ENCODE peak calls at places on chromosomes 12 and 14, in five cellular contexts. One of them, this sample, is unnamed.

GRCh38 chr14:59905193-59905592 is 14.8 kb upstream of the LRRC9 start:
- DNase-seq in HepG2: no peak
- DNase-seq in K562: no peak
- DNase-seq in H1: no peak
- DNase-seq in GM12878: no peak
- DNase-seq in this sample: no peak

GRCh38 chr14:50242566-50243288 is 11.3 kb upstream of the SOS2 start:
- DNase-seq in HepG2: no peak
- DNase-seq in K562: no peak
- DNase-seq in H1: no peak
- DNase-seq in GM12878: no peak
- DNase-seq in this sample: no peak

GRCh38 chr12:95118138-95118787 is 44.8 kb upstream of the NR2C1 start:
- DNase-seq in HepG2: peak
- DNase-seq in K562: no peak
- DNase-seq in H1: no peak
- DNase-seq in GM12878: no peak
- DNase-seq in this sample: no peak

GRCh38 chr14:61179061-61179675 is 102.0 kb downstream of the TMEM30B start:
- DNase-seq in HepG2: peak
- DNase-seq in K562: no peak
- DNase-seq in H1: no peak
- DNase-seq in GM12878: no peak
- DNase-seq in this sample: no peak

GRCh38 chr14:58871972-58872530 is 234.3 kb downstream of the DACT1 start:
- DNase-seq in HepG2: no peak
- DNase-seq in K562: no peak
- DNase-seq in H1: no peak
- DNase-seq in GM12878: no peak
- DNase-seq in this sample: no peak

GRCh38 chr14:96105921-96106441 is 66.8 kb downstream of the C14orf132 start:
- DNase-seq in HepG2: no peak
- DNase-seq in K562: no peak
- DNase-seq in H1: no peak
- DNase-seq in GM12878: no peak
- DNase-seq in this sample: no peak

GRCh38 chr12:72084061-72084460 is 145.4 kb downstream of the TPH2 start:
- DNase-seq in HepG2: no peak
- DNase-seq in K562: no peak
- DNase-seq in H1: no peak
- DNase-seq in GM12878: no peak
- DNase-seq in this sample: no peak

GRCh38 chr12:5910790-5911548 is 34.1 kb downstream of the ANO2 start:
- DNase-seq in HepG2: no peak
- DNase-seq in K562: no peak
- DNase-seq in H1: no peak
- DNase-seq in GM12878: no peak
- DNase-seq in this sample: no peak

GRCh38 chr12:8687846-8688601 is 9.8 kb upstream of the RIMKLB start:
- DNase-seq in HepG2: no peak
- DNase-seq in K562: peak
- DNase-seq in H1: no peak
- DNase-seq in GM12878: no peak
- DNase-seq in this sample: peak

GRCh38 chr12:87848248-87848868 is 180.8 kb downstream of the C12orf50 start:
- DNase-seq in HepG2: peak
- DNase-seq in K562: peak
- DNase-seq in H1: no peak
- DNase-seq in GM12878: peak
- DNase-seq in this sample: peak

GRCh38 chr12:121893901-121894540 is 5.4 kb downstream of the PSMD9 start:
- DNase-seq in HepG2: peak
- DNase-seq in K562: peak
- DNase-seq in H1: no peak
- DNase-seq in GM12878: no peak
- DNase-seq in this sample: peak

GRCh38 chr14:31578792-31579191 is 17.6 kb downstream of the NUBPL start:
- DNase-seq in HepG2: no peak
- DNase-seq in K562: no peak
- DNase-seq in H1: no peak
- DNase-seq in GM12878: no peak
- DNase-seq in this sample: no peak

GRCh38 chr14:94062344-94062904 is 18.6 kb downstream of the DDX24 start:
- DNase-seq in HepG2: no peak
- DNase-seq in K562: no peak
- DNase-seq in H1: no peak
- DNase-seq in GM12878: no peak
- DNase-seq in this sample: no peak

DNA sequence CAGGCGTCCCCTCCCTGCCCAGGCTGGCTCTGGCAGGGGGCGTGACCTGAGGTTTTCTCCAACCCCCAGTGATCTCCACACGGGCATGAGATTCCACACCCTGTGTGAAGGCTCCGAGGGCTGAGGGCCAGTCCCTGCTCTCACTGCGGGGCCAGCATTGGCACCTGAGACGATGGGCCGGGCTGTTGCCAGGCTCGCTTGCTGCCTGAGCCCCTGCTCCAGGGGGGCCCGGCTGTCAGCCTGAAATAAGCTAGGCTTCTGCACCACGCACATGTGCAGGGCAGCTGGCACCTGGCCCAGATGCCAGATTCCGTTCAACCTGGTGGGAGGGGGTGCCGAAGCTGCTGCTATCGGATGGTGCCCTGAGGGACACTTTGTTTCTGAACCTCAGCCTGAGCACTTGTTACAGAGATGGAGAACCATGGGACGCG is 196.5 kb upstream of the PRMT8 start:
- DNase-seq in HepG2: no peak
- DNase-seq in K562: no peak
- DNase-seq in H1: no peak
- DNase-seq in GM12878: no peak
- DNase-seq in this sample: no peak
- H3K4me3 ChIP-seq in HepG2: no peak
- H3K4me3 ChIP-seq in K562: no peak
- H3K4me3 ChIP-seq in H1: no peak
- H3K4me3 ChIP-seq in GM12878: no peak
- H3K4me3 ChIP-seq in this sample: no peak

DNA sequence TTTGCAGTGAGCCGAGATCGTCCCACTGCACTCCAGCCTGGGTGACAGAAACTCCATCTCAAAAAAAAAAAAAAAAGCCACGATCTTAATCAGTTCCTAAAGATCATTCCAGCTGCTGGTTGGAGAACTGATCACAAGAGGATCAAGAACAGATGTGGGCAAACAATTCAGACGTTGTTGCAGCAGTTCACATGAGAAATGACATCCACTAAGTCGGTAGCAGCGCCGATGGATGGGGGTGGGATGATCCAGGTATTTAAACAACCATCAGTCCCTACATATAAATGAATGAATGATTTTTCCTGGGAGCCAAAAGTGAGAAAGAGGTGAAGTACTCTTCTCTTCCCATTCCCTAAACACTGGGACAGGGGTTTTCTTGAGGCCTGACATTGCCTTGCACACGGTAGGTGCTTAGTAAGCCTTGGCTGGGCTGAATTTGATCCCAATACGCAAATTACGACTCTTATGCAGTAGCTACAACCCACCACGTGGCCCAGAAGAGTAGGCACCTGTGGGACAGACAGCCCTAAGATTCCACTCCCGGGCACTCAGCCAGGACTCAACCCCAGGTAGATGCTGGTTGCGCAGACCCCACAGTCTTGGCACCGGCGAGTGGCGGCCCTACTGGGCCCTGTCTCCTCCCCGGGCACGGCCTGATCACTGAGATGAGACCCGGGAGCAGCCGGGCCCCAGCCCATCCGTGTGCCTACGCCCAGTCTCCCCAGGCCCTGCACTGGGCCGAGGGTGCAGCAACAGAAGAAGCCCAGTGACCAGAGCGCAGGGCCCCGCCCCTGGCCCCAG is 565 bp downstream of the SPRYD3 start:
- DNase-seq in HepG2: no peak
- DNase-seq in K562: no peak
- DNase-seq in H1: no peak
- DNase-seq in GM12878: no peak
- DNase-seq in this sample: peak
- TF ChIP-seq CREB1 in HepG2: no peak
- TF ChIP-seq CREB1 in K562: no peak
- TF ChIP-seq CREB1 in H1: no peak
- TF ChIP-seq CREB1 in GM12878: no peak
- TF ChIP-seq CREB1 in this sample: no peak

GRCh38 chr12:15050664-15051063 is 77.8 kb downstream of the PDE6H start:
- DNase-seq in HepG2: no peak
- DNase-seq in K562: no peak
- DNase-seq in H1: no peak
- DNase-seq in GM12878: no peak
- DNase-seq in this sample: no peak
- H3K4me3 ChIP-seq in HepG2: no peak
- H3K4me3 ChIP-seq in K562: no peak
- H3K4me3 ChIP-seq in H1: no peak
- H3K4me3 ChIP-seq in GM12878: no peak
- H3K4me3 ChIP-seq in this sample: no peak

GRCh38 chr12:80834724-80835123 is 103.0 kb downstream of the LIN7A start:
- DNase-seq in HepG2: no peak
- DNase-seq in K562: no peak
- DNase-seq in H1: no peak
- DNase-seq in GM12878: no peak
- DNase-seq in this sample: no peak

GRCh38 chr12:80837342-80837978 is 100.3 kb downstream of the LIN7A start:
- DNase-seq in HepG2: peak
- DNase-seq in K562: no peak
- DNase-seq in H1: peak
- DNase-seq in GM12878: no peak
- DNase-seq in this sample: peak

GRCh38 chr12:80838708-80839107 is 99.0 kb downstream of the LIN7A start:
- DNase-seq in HepG2: peak
- DNase-seq in K562: no peak
- DNase-seq in H1: no peak
- DNase-seq in GM12878: no peak
- DNase-seq in this sample: no peak

GRCh38 chr12:80838024-80838658 is 99.6 kb downstream of the LIN7A start:
- DNase-seq in HepG2: peak
- DNase-seq in K562: no peak
- DNase-seq in H1: no peak
- DNase-seq in GM12878: no peak
- DNase-seq in this sample: no peak
- TF ChIP-seq CREB1 in HepG2: no peak
- TF ChIP-seq CREB1 in K562: no peak
- TF ChIP-seq CREB1 in H1: no peak
- TF ChIP-seq CREB1 in GM12878: no peak
- TF ChIP-seq CREB1 in this sample: no peak

GRCh38 chr14:85534914-85535313 is 5.0 kb downstream of the FLRT2 start:
- DNase-seq in HepG2: no peak
- DNase-seq in K562: no peak
- DNase-seq in H1: no peak
- DNase-seq in GM12878: no peak
- DNase-seq in this sample: no peak
- H3K4me3 ChIP-seq in HepG2: no peak
- H3K4me3 ChIP-seq in K562: no peak
- H3K4me3 ChIP-seq in H1: peak
- H3K4me3 ChIP-seq in GM12878: no peak
- H3K4me3 ChIP-seq in this sample: peak

GRCh38 chr14:21038416-21039058 is 3.6 kb upstream of the RNASE7 start:
- DNase-seq in HepG2: no peak
- DNase-seq in K562: no peak
- DNase-seq in H1: no peak
- DNase-seq in GM12878: no peak
- DNase-seq in this sample: no peak
- TF ChIP-seq CREB1 in HepG2: no peak
- TF ChIP-seq CREB1 in K562: no peak
- TF ChIP-seq CREB1 in H1: no peak
- TF ChIP-seq CREB1 in GM12878: no peak
- TF ChIP-seq CREB1 in this sample: no peak

GRCh38 chr12:51311389-51311788 is 12.6 kb downstream of the BIN2 start:
- DNase-seq in HepG2: no peak
- DNase-seq in K562: no peak
- DNase-seq in H1: no peak
- DNase-seq in GM12878: no peak
- DNase-seq in this sample: no peak

GRCh38 chr12:51307655-51308593 is 16.1 kb downstream of the BIN2 start:
- DNase-seq in HepG2: no peak
- DNase-seq in K562: peak
- DNase-seq in H1: no peak
- DNase-seq in GM12878: no peak
- DNase-seq in this sample: no peak
- H3K4me3 ChIP-seq in HepG2: no peak
- H3K4me3 ChIP-seq in K562: no peak
- H3K4me3 ChIP-seq in H1: no peak
- H3K4me3 ChIP-seq in GM12878: no peak
- H3K4me3 ChIP-seq in this sample: no peak

GRCh38 chr14:64220056-64220455 is 74.1 kb downstream of the ESR2 start:
- DNase-seq in HepG2: no peak
- DNase-seq in K562: peak
- DNase-seq in H1: no peak
- DNase-seq in GM12878: no peak
- DNase-seq in this sample: no peak

GRCh38 chr14:64220466-64220865 is 73.7 kb downstream of the ESR2 start:
- DNase-seq in HepG2: no peak
- DNase-seq in K562: peak
- DNase-seq in H1: no peak
- DNase-seq in GM12878: no peak
- DNase-seq in this sample: no peak

GRCh38 chr14:64218344-64219240 is 75.6 kb downstream of the ESR2 start:
- DNase-seq in HepG2: no peak
- DNase-seq in K562: no peak
- DNase-seq in H1: no peak
- DNase-seq in GM12878: no peak
- DNase-seq in this sample: no peak

GRCh38 chr14:64225156-64225757 is 68.9 kb downstream of the ESR2 start:
- DNase-seq in HepG2: no peak
- DNase-seq in K562: no peak
- DNase-seq in H1: no peak
- DNase-seq in GM12878: no peak
- DNase-seq in this sample: no peak

GRCh38 chr14:64221604-64222003 is 72.6 kb downstream of the ESR2 start:
- DNase-seq in HepG2: no peak
- DNase-seq in K562: no peak
- DNase-seq in H1: no peak
- DNase-seq in GM12878: no peak
- DNase-seq in this sample: no peak
- TF ChIP-seq CREB1 in HepG2: no peak
- TF ChIP-seq CREB1 in K562: no peak
- TF ChIP-seq CREB1 in H1: no peak
- TF ChIP-seq CREB1 in GM12878: no peak
- TF ChIP-seq CREB1 in this sample: no peak

GRCh38 chr14:106605548-106606448 is 1079.4 kb downstream of the TMEM121 start:
- DNase-seq in HepG2: peak
- DNase-seq in K562: peak
- DNase-seq in H1: no peak
- DNase-seq in GM12878: peak
- DNase-seq in this sample: no peak
- H3K4me3 ChIP-seq in HepG2: no peak
- H3K4me3 ChIP-seq in K562: no peak
- H3K4me3 ChIP-seq in H1: no peak
- H3K4me3 ChIP-seq in GM12878: no peak
- H3K4me3 ChIP-seq in this sample: no peak

DNA sequence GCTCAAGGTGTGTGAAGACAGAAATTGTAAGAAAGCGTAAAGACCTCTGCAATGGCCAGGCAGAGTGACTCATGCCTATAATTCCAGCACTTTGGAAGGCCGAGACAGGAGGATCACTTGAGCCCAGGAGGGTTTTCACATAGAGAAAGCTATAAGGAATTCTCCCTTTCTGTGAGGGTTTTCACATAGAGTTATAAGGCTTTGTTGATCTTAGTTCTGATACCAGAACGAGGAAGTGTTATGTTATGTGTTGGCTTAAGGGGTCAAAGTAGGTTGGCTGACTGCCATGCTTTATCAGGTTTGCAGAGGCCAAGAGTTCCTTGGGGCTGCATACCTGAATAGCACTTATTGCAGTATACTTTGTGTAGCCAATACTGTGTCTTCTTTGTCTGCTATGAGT is 139.1 kb downstream of the ERC1 start:
- DNase-seq in HepG2: peak
- DNase-seq in K562: peak
- DNase-seq in H1: no peak
- DNase-seq in GM12878: no peak
- DNase-seq in this sample: no peak
- TF ChIP-seq CREB1 in HepG2: no peak
- TF ChIP-seq CREB1 in K562: no peak
- TF ChIP-seq CREB1 in H1: no peak
- TF ChIP-seq CREB1 in GM12878: no peak
- TF ChIP-seq CREB1 in this sample: no peak

This sample was measured in GM23338.